ENCODE peak calls at places on chromosome X, in nine cellular contexts. R is A549, V is HCT116, C is NB4, J is WTC11, O is endothelial cell of umbilical vein, I is K562, K is H1, N is HepG2. P is an unnamed sample.

GRCh38 chrX:9708923-9709553 is 56.6 kb downstream of the GPR143 start:
- DNase-seq in V (peak), K (peak), N (peak), I (peak), C (peak), R (peak), O (peak), J (peak), P (peak)

GRCh38 chrX:10379848-10380247 is 223.1 kb downstream of the CLCN4 start:
- DNase-seq in O (peak), N (no peak), J (no peak), C (peak), R (no peak), V (no peak), K (no peak), I (no peak), P (no peak)

GRCh38 chrX:8815460-8816065 is 14.4 kb upstream of the FAM9A start:
- DNase-seq in C (peak), I (peak), N (peak), J (no peak), R (peak), K (no peak), O (peak), V (peak), P (peak)

GRCh38 chrX:41066391-41066790 is 18.9 kb upstream of the USP9X start:
- DNase-seq in V (no peak), I (no peak), J (no peak), K (no peak), C (no peak), O (no peak), R (no peak), N (no peak), P (no peak)

GRCh38 chrX:39470588-39471155 is 627.1 kb downstream of the BCOR start:
- DNase-seq in I (no peak), V (no peak), K (no peak), R (no peak), J (no peak), N (no peak), C (no peak), O (no peak), P (no peak)

GRCh38 chrX:86711531-86712180 is 563.4 kb downstream of the DACH2 start:
- DNase-seq in I (no peak), J (no peak), V (no peak), N (no peak), O (no peak), C (no peak), R (no peak), K (no peak), P (no peak)

GRCh38 chrX:146385529-146385928 is 424.0 kb upstream of the CXorf51B start:
- DNase-seq in V (no peak), O (no peak), J (no peak), C (no peak), K (no peak), I (no peak), N (no peak), R (no peak), P (no peak)

GRCh38 chrX:68685722-68686683 is 38.5 kb downstream of the STARD8 start:
- DNase-seq in N (no peak), C (peak), I (peak), R (peak), V (no peak), J (peak), O (peak), K (peak), P (peak)

GRCh38 chrX:136794080-136794479 is 13.3 kb upstream of the ARHGEF6 start:
- DNase-seq in O (no peak), I (no peak), R (no peak), N (no peak), C (no peak), V (no peak), K (no peak), J (no peak), P (no peak)

GRCh38 chrX:87409113-87409841 is 108.3 kb upstream of the KLHL4 start:
- DNase-seq in K (no peak), N (peak), O (peak), R (peak), C (peak), V (no peak), J (no peak), I (peak), P (no peak)

GRCh38 chrX:85379174-85379907 is at the start of gene POF1B:
- DNase-seq in J (no peak), N (no peak), O (no peak), C (no peak), V (no peak), K (no peak), R (peak), I (no peak), P (no peak)

GRCh38 chrX:154032156-154032555 is 12.5 kb upstream of the IRAK1 start:
- DNase-seq in O (no peak), C (no peak), V (no peak), R (no peak), I (no peak), K (no peak), N (no peak), J (no peak), P (no peak)

GRCh38 chrX:70500826-70501225 is 56.2 kb downstream of the DLG3 start:
- DNase-seq in N (no peak), J (no peak), V (no peak), I (no peak), C (no peak), R (no peak), O (no peak), K (no peak), P (no peak)

GRCh38 chrX:133444952-133445831 is 29.9 kb upstream of the GPC4 start:
- DNase-seq in J (peak), C (peak), R (peak), O (no peak), K (no peak), V (peak), N (no peak), I (no peak), P (no peak)

GRCh38 chrX:154712781-154713391 is 38.0 kb downstream of the GAB3 start:
- DNase-seq in C (peak), N (no peak), K (no peak), J (no peak), V (no peak), R (no peak), O (peak), I (no peak), P (no peak)

GRCh38 chrX:121052122-121052521 is 4.7 kb downstream of the GLUD2 start:
- DNase-seq in V (no peak), C (no peak), N (peak), R (peak), J (no peak), O (no peak), K (no peak), I (no peak), P (no peak)

GRCh38 chrX:38636949-38637819 is 75.8 kb downstream of the TSPAN7 start:
- DNase-seq in R (no peak), N (peak), C (no peak), I (no peak), K (no peak), V (no peak), J (no peak), O (peak), P (no peak)

GRCh38 chrX:24395775-24396174 is 35.3 kb downstream of the SUPT20HL1 start:
- DNase-seq in I (peak), C (peak), K (no peak), R (peak), J (peak), N (peak), O (peak), V (peak), P (peak)

GRCh38 chrX:19883878-19884277 is 3.5 kb downstream of the SH3KBP1 start:
- DNase-seq in O (no peak), I (no peak), V (peak), C (no peak), K (no peak), N (no peak), R (peak), J (no peak), P (no peak)

GRCh38 chrX:31272472-31272775 is 200.6 kb upstream of the FTHL17 start:
- DNase-seq in J (no peak), I (no peak), K (no peak), V (no peak), O (no peak), R (no peak), N (no peak), C (no peak), P (no peak)

GRCh38 chrX:34880656-34881055 is 61.9 kb upstream of the FAM47B start:
- DNase-seq in C (no peak), N (no peak), I (no peak), V (no peak), J (no peak), R (no peak), O (no peak), K (no peak), P (no peak)

GRCh38 chrX:22577181-22577580 is 304.5 kb downstream of the CBLL2 start:
- DNase-seq in N (no peak), K (no peak), I (no peak), J (no peak), O (peak), R (peak), V (no peak), C (no peak), P (no peak)

GRCh38 chrX:144334577-144334976 is 450.7 kb downstream of the UBE2NL start:
- DNase-seq in J (no peak), R (peak), N (no peak), C (peak), I (peak), K (peak), O (no peak), V (no peak), P (peak)

GRCh38 chrX:13250831-13251612 is 68.8 kb downstream of the ATXN3L start:
- DNase-seq in V (no peak), R (no peak), K (no peak), C (peak), O (peak), N (no peak), I (no peak), J (no peak), P (no peak)

GRCh38 chrX:155259752-155260151 is 4.5 kb downstream of the RAB39B start:
- DNase-seq in K (no peak), I (no peak), N (no peak), R (no peak), O (no peak), V (no peak), J (no peak), C (no peak), P (no peak)

GRCh38 chrX:9327747-9328145 is 137.1 kb upstream of the TBL1X start:
- DNase-seq in I (no peak), R (peak), V (no peak), O (no peak), J (no peak), C (peak), N (no peak), K (no peak), P (no peak)

GRCh38 chrX:100316987-100317386 is 93.1 kb downstream of the PCDH19 start:
- DNase-seq in V (no peak), K (no peak), I (no peak), R (no peak), C (no peak), N (no peak), J (no peak), O (no peak), P (no peak)

GRCh38 chrX:39967348-39967747 is 130.4 kb downstream of the BCOR start:
- DNase-seq in C (peak), R (no peak), K (no peak), I (no peak), O (no peak), V (no peak), N (no peak), J (no peak), P (no peak)

GRCh38 chrX:44343412-44343942 is at the start of gene EFHC2:
- DNase-seq in N (no peak), K (peak), I (peak), C (peak), R (peak), V (no peak), J (peak), O (peak), P (peak)

GRCh38 chrX:1914606-1915365 is 299.9 kb downstream of the ASMT start:
- DNase-seq in C (no peak), K (no peak), V (no peak), N (no peak), J (no peak), R (peak), O (no peak), I (no peak), P (no peak)

GRCh38 chrX:2712428-2712827 is 21.3 kb downstream of the CD99 start:
- DNase-seq in K (no peak), O (no peak), I (no peak), J (no peak), N (no peak), R (no peak), V (no peak), C (no peak), P (no peak)

DNA sequence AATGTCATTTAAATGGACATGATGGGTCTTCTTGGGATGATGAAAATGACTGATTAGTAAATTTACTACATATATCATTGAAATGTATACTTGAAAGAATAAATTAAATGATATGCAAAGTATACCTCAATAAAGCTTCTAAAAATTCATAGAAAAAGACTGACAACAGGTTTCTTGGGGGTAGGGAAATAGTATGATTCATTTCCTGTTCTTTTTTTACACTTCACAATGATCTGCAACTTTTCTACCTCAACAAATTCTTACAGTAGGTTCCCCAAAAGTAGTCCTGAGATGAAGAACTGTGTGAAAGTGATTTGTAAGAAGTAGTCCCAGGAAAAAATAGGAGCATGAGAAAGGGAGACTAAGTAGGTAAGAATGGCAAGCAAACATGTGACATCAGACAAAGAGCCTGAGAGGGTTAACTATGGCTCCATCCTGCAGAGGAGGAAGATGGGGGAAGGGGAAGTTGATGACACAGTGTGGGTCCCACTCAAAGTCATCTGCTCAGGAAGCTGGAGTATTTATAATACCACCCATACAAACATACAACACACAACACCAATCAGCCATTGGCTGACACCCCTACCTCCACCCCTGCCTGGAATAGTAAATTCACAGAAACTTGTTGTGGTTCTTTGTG is 73.9 kb downstream of the ARHGAP6 start:
- DNase-seq in N (no peak), R (no peak), O (peak), V (no peak), K (no peak), J (no peak), I (no peak), C (peak), P (no peak)
- TF ChIP-seq MAX in N (no peak), R (no peak), O (no peak), V (no peak), K (no peak), J (no peak), I (no peak), C (no peak), P (no peak)

GRCh38 chrX:65921363-65921762 is 118.5 kb downstream of the VSIG4 start:
- DNase-seq in V (no peak), R (no peak), O (no peak), K (no peak), N (no peak), C (no peak), J (no peak), I (no peak), P (no peak)
- TF ChIP-seq MAX in V (no peak), R (no peak), O (no peak), K (no peak), N (no peak), C (no peak), J (no peak), I (no peak), P (no peak)

GRCh38 chrX:78104447-78105176 is 564 bp downstream of the PGK1 start:
- DNase-seq in I (peak), V (no peak), J (peak), N (peak), O (peak), R (peak), K (no peak), C (peak), P (peak)
- TF ChIP-seq MAX in I (no peak), V (no peak), J (no peak), N (peak), O (no peak), R (peak), K (no peak), C (peak), P (no peak)

GRCh38 chrX:54530358-54530900 is 410 bp downstream of the GNL3L start:
- DNase-seq in J (no peak), R (no peak), I (no peak), O (no peak), C (no peak), N (no peak), K (no peak), V (no peak), P (no peak)

GRCh38 chrX:54529559-54530357 is at the start of gene GNL3L:
- DNase-seq in J (peak), K (peak), V (peak), N (peak), I (peak), O (peak), C (peak), R (peak), P (peak)

GRCh38 chrX:54529166-54529558 is 857 bp upstream of the GNL3L start:
- DNase-seq in K (no peak), V (no peak), R (no peak), C (peak), I (no peak), J (no peak), N (no peak), O (no peak), P (no peak)

DNA sequence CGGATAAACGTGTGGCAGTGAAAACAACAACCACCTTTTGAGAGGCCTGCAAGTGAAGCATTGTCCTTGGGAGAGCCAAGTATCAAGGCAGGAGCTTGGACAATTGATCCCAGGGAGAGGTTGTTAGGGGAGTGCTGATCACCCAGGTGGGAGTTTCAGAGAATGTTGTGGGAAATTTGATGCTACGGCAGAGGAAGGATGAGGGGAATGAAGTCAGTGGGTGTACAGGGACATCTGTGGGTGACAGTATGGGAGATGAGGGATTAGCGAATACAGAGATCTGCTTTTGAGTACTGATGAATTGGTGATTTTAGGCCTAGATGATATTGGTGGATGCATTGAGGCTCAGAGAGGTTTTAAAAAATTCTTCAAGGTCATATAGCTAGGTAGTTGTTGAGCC is 4.3 kb downstream of the GNL3L start:
- DNase-seq in O (no peak), N (no peak), K (no peak), R (no peak), J (no peak), C (no peak), I (no peak), V (no peak), P (no peak)
- TF ChIP-seq MAX in O (no peak), N (no peak), K (no peak), R (no peak), J (no peak), C (no peak), I (no peak), V (no peak), P (no peak)

GRCh38 chrX:131199086-131199485 is 90.0 kb downstream of the IGSF1 start:
- DNase-seq in I (no peak), O (no peak), V (no peak), N (no peak), J (no peak), R (no peak), C (no peak), K (no peak), P (no peak)
- TF ChIP-seq MAX in I (no peak), O (no peak), V (no peak), N (no peak), J (no peak), R (no peak), C (no peak), K (no peak), P (no peak)

DNA sequence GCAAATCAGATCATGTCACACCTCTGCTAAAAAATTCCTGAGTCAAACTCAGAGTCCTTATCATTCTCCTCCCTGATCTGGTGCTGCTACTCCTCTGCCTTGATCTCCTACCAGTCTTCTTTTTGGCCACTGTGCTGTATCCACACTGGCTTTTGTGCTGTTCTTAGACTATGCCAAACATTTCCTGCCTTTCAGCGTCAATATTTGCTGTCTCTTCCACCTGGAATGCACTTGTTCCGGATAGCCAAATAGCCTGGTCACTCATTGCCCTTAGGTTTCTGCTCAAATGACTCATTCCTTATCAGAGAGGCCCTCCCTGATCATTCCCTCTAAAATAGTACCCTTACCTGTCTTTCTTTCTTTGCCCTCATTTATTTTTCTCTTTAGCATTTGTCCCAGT is 24.4 kb upstream of the RP2 start:
- DNase-seq in J (no peak), V (no peak), K (no peak), O (peak), I (no peak), C (no peak), N (peak), R (peak), P (no peak)
- TF ChIP-seq MAX in J (no peak), V (no peak), K (no peak), O (no peak), I (no peak), C (no peak), N (no peak), R (no peak), P (no peak)

GRCh38 chrX:134773041-134773440 is 114.8 kb upstream of the PLAC1 start:
- DNase-seq in N (no peak), C (no peak), V (no peak), R (no peak), J (no peak), K (no peak), O (no peak), I (no peak), P (no peak)

GRCh38 chrX:134776844-134777370 is 118.6 kb upstream of the PLAC1 start:
- DNase-seq in J (no peak), C (no peak), N (no peak), O (no peak), I (no peak), K (no peak), V (no peak), R (no peak), P (peak)

GRCh38 chrX:134774190-134775048 is 116.1 kb upstream of the PLAC1 start:
- DNase-seq in K (no peak), R (no peak), V (no peak), C (no peak), J (no peak), N (no peak), O (no peak), I (no peak), P (no peak)
- TF ChIP-seq MAX in K (no peak), R (no peak), V (no peak), C (no peak), J (no peak), N (no peak), O (no peak), I (no peak), P (no peak)

P was measured in SK-N-SH.